ENCODE peak calls at places on chromosomes 4 and X, in ten cellular contexts. One of them, this sample, is unnamed.

GRCh38 chr4:25029479-25030282 is 1.1 kb downstream of the LGI2 start:
- DNase-seq in prostate gland: no peak
- DNase-seq in HCT116: no peak
- DNase-seq in endothelial cell of umbilical vein: no peak
- DNase-seq in suprapubic skin: no peak
- DNase-seq in spleen: peak
- DNase-seq in SK-N-SH: peak
- DNase-seq in sigmoid colon: no peak
- DNase-seq in upper lobe of left lung: no peak
- DNase-seq in stomach: no peak
- DNase-seq in this sample: peak

GRCh38 chr4:186904104-186904503 is 180.4 kb upstream of the FAT1 start:
- DNase-seq in prostate gland: no peak
- DNase-seq in HCT116: no peak
- DNase-seq in endothelial cell of umbilical vein: peak
- DNase-seq in suprapubic skin: no peak
- DNase-seq in spleen: no peak
- DNase-seq in SK-N-SH: no peak
- DNase-seq in sigmoid colon: no peak
- DNase-seq in upper lobe of left lung: no peak
- DNase-seq in stomach: no peak
- DNase-seq in this sample: no peak

GRCh38 chr4:35491093-35491492 is 753.2 kb downstream of the ARAP2 start:
- DNase-seq in prostate gland: no peak
- DNase-seq in HCT116: no peak
- DNase-seq in endothelial cell of umbilical vein: no peak
- DNase-seq in suprapubic skin: no peak
- DNase-seq in spleen: no peak
- DNase-seq in SK-N-SH: no peak
- DNase-seq in sigmoid colon: no peak
- DNase-seq in upper lobe of left lung: no peak
- DNase-seq in stomach: no peak
- DNase-seq in this sample: no peak

GRCh38 chrX:65677954-65678469 is 10.6 kb downstream of the MSN start:
- DNase-seq in prostate gland: peak
- DNase-seq in HCT116: peak
- DNase-seq in endothelial cell of umbilical vein: peak
- DNase-seq in suprapubic skin: no peak
- DNase-seq in spleen: no peak
- DNase-seq in SK-N-SH: no peak
- DNase-seq in sigmoid colon: peak
- DNase-seq in upper lobe of left lung: peak
- DNase-seq in stomach: no peak
- DNase-seq in this sample: no peak

GRCh38 chr4:106587558-106587957 is 219.0 kb upstream of the GIMD1 start:
- DNase-seq in prostate gland: no peak
- DNase-seq in HCT116: no peak
- DNase-seq in endothelial cell of umbilical vein: peak
- DNase-seq in suprapubic skin: no peak
- DNase-seq in spleen: no peak
- DNase-seq in SK-N-SH: no peak
- DNase-seq in sigmoid colon: no peak
- DNase-seq in upper lobe of left lung: no peak
- DNase-seq in stomach: no peak
- DNase-seq in this sample: no peak

GRCh38 chr4:47482326-47482725 is 2.7 kb upstream of the ATP10D start:
- DNase-seq in prostate gland: no peak
- DNase-seq in HCT116: no peak
- DNase-seq in endothelial cell of umbilical vein: peak
- DNase-seq in suprapubic skin: no peak
- DNase-seq in spleen: no peak
- DNase-seq in SK-N-SH: no peak
- DNase-seq in sigmoid colon: no peak
- DNase-seq in upper lobe of left lung: no peak
- DNase-seq in stomach: no peak
- DNase-seq in this sample: no peak

GRCh38 chrX:2696698-2697215 is 5.7 kb downstream of the CD99 start:
- DNase-seq in prostate gland: no peak
- DNase-seq in HCT116: no peak
- DNase-seq in endothelial cell of umbilical vein: peak
- DNase-seq in suprapubic skin: no peak
- DNase-seq in spleen: peak
- DNase-seq in SK-N-SH: no peak
- DNase-seq in sigmoid colon: no peak
- DNase-seq in upper lobe of left lung: no peak
- DNase-seq in stomach: no peak
- DNase-seq in this sample: no peak

GRCh38 chr4:60463846-60464502 is 736.2 kb upstream of the ADGRL3 start:
- DNase-seq in prostate gland: no peak
- DNase-seq in HCT116: no peak
- DNase-seq in endothelial cell of umbilical vein: no peak
- DNase-seq in suprapubic skin: no peak
- DNase-seq in spleen: no peak
- DNase-seq in SK-N-SH: no peak
- DNase-seq in sigmoid colon: no peak
- DNase-seq in upper lobe of left lung: no peak
- DNase-seq in stomach: no peak
- DNase-seq in this sample: no peak

GRCh38 chr4:7312691-7313090 is 120.4 kb downstream of the SORCS2 start:
- DNase-seq in prostate gland: no peak
- DNase-seq in HCT116: no peak
- DNase-seq in endothelial cell of umbilical vein: no peak
- DNase-seq in suprapubic skin: no peak
- DNase-seq in spleen: no peak
- DNase-seq in SK-N-SH: no peak
- DNase-seq in sigmoid colon: no peak
- DNase-seq in upper lobe of left lung: no peak
- DNase-seq in stomach: no peak
- DNase-seq in this sample: no peak

GRCh38 chrX:7334253-7334935 is 186.4 kb upstream of the PUDP start:
- DNase-seq in prostate gland: no peak
- DNase-seq in HCT116: no peak
- DNase-seq in endothelial cell of umbilical vein: no peak
- DNase-seq in suprapubic skin: no peak
- DNase-seq in spleen: no peak
- DNase-seq in SK-N-SH: no peak
- DNase-seq in sigmoid colon: no peak
- DNase-seq in upper lobe of left lung: no peak
- DNase-seq in stomach: no peak
- DNase-seq in this sample: no peak

GRCh38 chr4:48252313-48252712 is 17.3 kb downstream of the TEC start:
- DNase-seq in prostate gland: no peak
- DNase-seq in HCT116: no peak
- DNase-seq in endothelial cell of umbilical vein: no peak
- DNase-seq in suprapubic skin: no peak
- DNase-seq in spleen: no peak
- DNase-seq in SK-N-SH: no peak
- DNase-seq in sigmoid colon: no peak
- DNase-seq in upper lobe of left lung: no peak
- DNase-seq in stomach: no peak
- DNase-seq in this sample: no peak

GRCh38 chrX:151633157-151633556 is 62.1 kb upstream of the PRRG3 start:
- DNase-seq in prostate gland: no peak
- DNase-seq in HCT116: no peak
- DNase-seq in endothelial cell of umbilical vein: no peak
- DNase-seq in suprapubic skin: no peak
- DNase-seq in spleen: no peak
- DNase-seq in SK-N-SH: no peak
- DNase-seq in sigmoid colon: no peak
- DNase-seq in upper lobe of left lung: no peak
- DNase-seq in stomach: no peak
- DNase-seq in this sample: no peak

GRCh38 chrX:17323397-17323796 is 51.6 kb upstream of the NHS start:
- DNase-seq in prostate gland: no peak
- DNase-seq in HCT116: no peak
- DNase-seq in endothelial cell of umbilical vein: no peak
- DNase-seq in suprapubic skin: no peak
- DNase-seq in spleen: no peak
- DNase-seq in SK-N-SH: no peak
- DNase-seq in sigmoid colon: no peak
- DNase-seq in upper lobe of left lung: no peak
- DNase-seq in stomach: no peak
- DNase-seq in this sample: no peak

GRCh38 chr4:128393111-128393704 is 105.6 kb upstream of the PGRMC2 start:
- DNase-seq in prostate gland: no peak
- DNase-seq in HCT116: no peak
- DNase-seq in endothelial cell of umbilical vein: peak
- DNase-seq in suprapubic skin: no peak
- DNase-seq in spleen: no peak
- DNase-seq in SK-N-SH: peak
- DNase-seq in sigmoid colon: no peak
- DNase-seq in upper lobe of left lung: no peak
- DNase-seq in stomach: no peak
- DNase-seq in this sample: no peak

GRCh38 chrX:135213200-135213844 is 38.5 kb upstream of the ETDA start:
- DNase-seq in prostate gland: no peak
- DNase-seq in HCT116: no peak
- DNase-seq in endothelial cell of umbilical vein: no peak
- DNase-seq in suprapubic skin: no peak
- DNase-seq in spleen: no peak
- DNase-seq in SK-N-SH: no peak
- DNase-seq in sigmoid colon: no peak
- DNase-seq in upper lobe of left lung: no peak
- DNase-seq in stomach: no peak
- DNase-seq in this sample: no peak

GRCh38 chr4:184831153-184831552 is 5.4 kb upstream of the ACSL1 start:
- DNase-seq in prostate gland: no peak
- DNase-seq in HCT116: no peak
- DNase-seq in endothelial cell of umbilical vein: no peak
- DNase-seq in suprapubic skin: no peak
- DNase-seq in spleen: no peak
- DNase-seq in SK-N-SH: no peak
- DNase-seq in sigmoid colon: no peak
- DNase-seq in upper lobe of left lung: no peak
- DNase-seq in stomach: no peak
- DNase-seq in this sample: no peak

GRCh38 chr4:173269280-173269679 is 64.9 kb downstream of the HMGB2 start:
- DNase-seq in prostate gland: no peak
- DNase-seq in HCT116: no peak
- DNase-seq in endothelial cell of umbilical vein: no peak
- DNase-seq in suprapubic skin: no peak
- DNase-seq in spleen: no peak
- DNase-seq in SK-N-SH: peak
- DNase-seq in sigmoid colon: no peak
- DNase-seq in upper lobe of left lung: no peak
- DNase-seq in stomach: no peak
- DNase-seq in this sample: no peak

GRCh38 chr4:37726666-37727065 is 40.5 kb upstream of the RELL1 start:
- DNase-seq in prostate gland: no peak
- DNase-seq in HCT116: no peak
- DNase-seq in endothelial cell of umbilical vein: no peak
- DNase-seq in suprapubic skin: no peak
- DNase-seq in spleen: no peak
- DNase-seq in SK-N-SH: no peak
- DNase-seq in sigmoid colon: no peak
- DNase-seq in upper lobe of left lung: no peak
- DNase-seq in stomach: no peak
- DNase-seq in this sample: no peak

GRCh38 chr4:35993606-35994005 is 250.7 kb downstream of the ARAP2 start:
- DNase-seq in prostate gland: no peak
- DNase-seq in HCT116: no peak
- DNase-seq in endothelial cell of umbilical vein: no peak
- DNase-seq in suprapubic skin: no peak
- DNase-seq in spleen: no peak
- DNase-seq in SK-N-SH: no peak
- DNase-seq in sigmoid colon: no peak
- DNase-seq in upper lobe of left lung: no peak
- DNase-seq in stomach: no peak
- DNase-seq in this sample: no peak

GRCh38 chr4:109972786-109973528 is 60.3 kb downstream of the EGF start:
- DNase-seq in prostate gland: no peak
- DNase-seq in HCT116: no peak
- DNase-seq in endothelial cell of umbilical vein: no peak
- DNase-seq in suprapubic skin: no peak
- DNase-seq in spleen: no peak
- DNase-seq in SK-N-SH: no peak
- DNase-seq in sigmoid colon: no peak
- DNase-seq in upper lobe of left lung: no peak
- DNase-seq in stomach: no peak
- DNase-seq in this sample: peak

GRCh38 chrX:125977851-125978250 is 188.2 kb downstream of the DCAF12L2 start:
- DNase-seq in prostate gland: no peak
- DNase-seq in HCT116: no peak
- DNase-seq in endothelial cell of umbilical vein: no peak
- DNase-seq in suprapubic skin: no peak
- DNase-seq in spleen: no peak
- DNase-seq in SK-N-SH: no peak
- DNase-seq in sigmoid colon: no peak
- DNase-seq in upper lobe of left lung: no peak
- DNase-seq in stomach: no peak
- DNase-seq in this sample: no peak

GRCh38 chr4:170259631-170260153 is 169.9 kb upstream of the AADAT start:
- DNase-seq in prostate gland: peak
- DNase-seq in HCT116: peak
- DNase-seq in endothelial cell of umbilical vein: peak
- DNase-seq in suprapubic skin: peak
- DNase-seq in spleen: no peak
- DNase-seq in SK-N-SH: peak
- DNase-seq in sigmoid colon: peak
- DNase-seq in upper lobe of left lung: peak
- DNase-seq in stomach: peak
- DNase-seq in this sample: peak
- TF ChIP-seq CTCF in prostate gland: peak
- TF ChIP-seq CTCF in HCT116: peak
- TF ChIP-seq CTCF in endothelial cell of umbilical vein: peak
- TF ChIP-seq CTCF in suprapubic skin: peak
- TF ChIP-seq CTCF in spleen: peak
- TF ChIP-seq CTCF in SK-N-SH: peak
- TF ChIP-seq CTCF in sigmoid colon: peak
- TF ChIP-seq CTCF in upper lobe of left lung: peak
- TF ChIP-seq CTCF in stomach: peak
- TF ChIP-seq CTCF in this sample: peak

GRCh38 chr4:57063518-57063917 is 46.7 kb downstream of the IGFBP7 start:
- DNase-seq in prostate gland: no peak
- DNase-seq in HCT116: no peak
- DNase-seq in endothelial cell of umbilical vein: no peak
- DNase-seq in suprapubic skin: no peak
- DNase-seq in spleen: no peak
- DNase-seq in SK-N-SH: no peak
- DNase-seq in sigmoid colon: no peak
- DNase-seq in upper lobe of left lung: no peak
- DNase-seq in stomach: no peak
- DNase-seq in this sample: no peak
- H3K27ac ChIP-seq in prostate gland: peak
- H3K27ac ChIP-seq in HCT116: no peak
- H3K27ac ChIP-seq in endothelial cell of umbilical vein: no peak
- H3K27ac ChIP-seq in suprapubic skin: no peak
- H3K27ac ChIP-seq in spleen: peak
- H3K27ac ChIP-seq in SK-N-SH: peak
- H3K27ac ChIP-seq in sigmoid colon: peak
- H3K27ac ChIP-seq in upper lobe of left lung: no peak
- H3K27ac ChIP-seq in stomach: peak
- H3K27ac ChIP-seq in this sample: peak

GRCh38 chrX:137563681-137564651 is 2.0 kb upstream of the ZIC3 start:
- DNase-seq in prostate gland: no peak
- DNase-seq in HCT116: no peak
- DNase-seq in endothelial cell of umbilical vein: no peak
- DNase-seq in suprapubic skin: no peak
- DNase-seq in spleen: no peak
- DNase-seq in SK-N-SH: no peak
- DNase-seq in sigmoid colon: no peak
- DNase-seq in upper lobe of left lung: no peak
- DNase-seq in stomach: no peak
- DNase-seq in this sample: no peak
- TF ChIP-seq POLR2AphosphoS5 in prostate gland: no peak
- TF ChIP-seq POLR2AphosphoS5 in HCT116: no peak
- TF ChIP-seq POLR2AphosphoS5 in endothelial cell of umbilical vein: no peak
- TF ChIP-seq POLR2AphosphoS5 in suprapubic skin: no peak
- TF ChIP-seq POLR2AphosphoS5 in spleen: no peak
- TF ChIP-seq POLR2AphosphoS5 in SK-N-SH: no peak
- TF ChIP-seq POLR2AphosphoS5 in sigmoid colon: no peak
- TF ChIP-seq POLR2AphosphoS5 in upper lobe of left lung: no peak
- TF ChIP-seq POLR2AphosphoS5 in stomach: no peak
- TF ChIP-seq POLR2AphosphoS5 in this sample: no peak

GRCh38 chrX:106178826-106179225 is 10.7 kb downstream of the PWWP3B start:
- DNase-seq in prostate gland: no peak
- DNase-seq in HCT116: no peak
- DNase-seq in endothelial cell of umbilical vein: no peak
- DNase-seq in suprapubic skin: no peak
- DNase-seq in spleen: no peak
- DNase-seq in SK-N-SH: no peak
- DNase-seq in sigmoid colon: no peak
- DNase-seq in upper lobe of left lung: no peak
- DNase-seq in stomach: no peak
- DNase-seq in this sample: no peak
- TF ChIP-seq CTCF in prostate gland: no peak
- TF ChIP-seq CTCF in HCT116: no peak
- TF ChIP-seq CTCF in endothelial cell of umbilical vein: no peak
- TF ChIP-seq CTCF in suprapubic skin: no peak
- TF ChIP-seq CTCF in spleen: no peak
- TF ChIP-seq CTCF in SK-N-SH: no peak
- TF ChIP-seq CTCF in sigmoid colon: no peak
- TF ChIP-seq CTCF in upper lobe of left lung: no peak
- TF ChIP-seq CTCF in stomach: no peak
- TF ChIP-seq CTCF in this sample: no peak

This sample was measured in transverse colon.